ENCODE peak calls at places on chromosomes 16 and 17, in four cellular contexts. D is hepatocyte, G is H1, N is fibroblast of lung. K is an unnamed sample. For H3K79me2 and H3K4me1, the result is how much of the 10 kb centered on the place peaks cover.

GRCh38 chr17:63381101-63381729 is 64.9 kb downstream of the CYB561 start:
- DNase-seq in D (peak), G (no peak), N (peak), K (no peak)

GRCh38 chr16:6111390-6111789 is 1013.8 kb upstream of the EEF2KMT start:
- DNase-seq in D (no peak), G (no peak), N (peak), K (no peak)

GRCh38 chr16:80974649-80975376 is 31.9 kb downstream of the CMC2 start:
- DNase-seq in D (no peak), G (no peak), N (no peak), K (no peak)

GRCh38 chr16:49274936-49275730 is 6.5 kb downstream of the CBLN1 start:
- DNase-seq in D (no peak), G (no peak), N (no peak), K (no peak)

GRCh38 chr17:71600137-71600789 is 520.6 kb upstream of the SOX9 start:
- DNase-seq in D (no peak), G (no peak), N (no peak), K (no peak)

GRCh38 chr16:77540656-77541055 is 105.8 kb upstream of the ADAMTS18 start:
- DNase-seq in D (no peak), G (no peak), N (peak), K (no peak)

GRCh38 chr16:16083421-16084156 is 134.2 kb downstream of the ABCC1 start:
- DNase-seq in D (no peak), G (no peak), N (peak), K (no peak)

GRCh38 chr16:46793841-46794240 is 37.1 kb downstream of the C16orf87 start:
- DNase-seq in D (no peak), G (no peak), N (no peak), K (no peak)

GRCh38 chr16:5944971-5945370 is 847.4 kb upstream of the EEF2KMT start:
- DNase-seq in D (no peak), G (no peak), N (peak), K (no peak)

GRCh38 chr17:57517519-57518342 is 227.4 kb downstream of the CCDC182 start:
- DNase-seq in D (peak), G (no peak), N (no peak), K (no peak)

GRCh38 chr16:11171757-11172299 is 84.2 kb downstream of the SOCS1 start:
- DNase-seq in D (no peak), G (no peak), N (no peak), K (no peak)

GRCh38 chr16:68731569-68732067 is 5.5 kb upstream of the CDH1 start:
- DNase-seq in D (no peak), G (no peak), N (no peak), K (no peak)

GRCh38 chr16:23847938-23848337 is 12.2 kb downstream of the PRKCB start:
- DNase-seq in D (no peak), G (no peak), N (no peak), K (no peak)

GRCh38 chr16:8552487-8553221 is 37.7 kb downstream of the TMEM114 start:
- DNase-seq in D (no peak), G (no peak), N (no peak), K (no peak)

GRCh38 chr16:27232061-27232841 is 28.9 kb downstream of the KDM8 start:
- DNase-seq in D (no peak), G (no peak), N (peak), K (no peak)

GRCh38 chr17:12928736-12929135 is 89.1 kb downstream of the ELAC2 start:
- DNase-seq in D (no peak), G (no peak), N (peak), K (no peak)

GRCh38 chr17:44122825-44123355 is 551 bp downstream of the HDAC5 start:
- DNase-seq in D (no peak), G (no peak), N (no peak), K (no peak)

GRCh38 chr17:72116692-72117469 is 3.9 kb upstream of the SOX9 start:
- DNase-seq in D (peak), G (no peak), N (peak), K (no peak)

GRCh38 chr16:66691234-66691633 is 5.3 kb downstream of the CMTM4 start:
- DNase-seq in D (no peak), G (no peak), N (no peak), K (no peak)

GRCh38 chr17:57530026-57530425 is 215.1 kb downstream of the CCDC182 start:
- DNase-seq in D (no peak), G (no peak), N (no peak), K (no peak)

GRCh38 chr17:8003594-8004181 is 1.3 kb downstream of the GUCY2D start:
- DNase-seq in D (no peak), G (no peak), N (no peak), K (no peak)

GRCh38 chr16:51565149-51565548 is 414.1 kb upstream of the SALL1 start:
- DNase-seq in D (no peak), G (no peak), N (no peak), K (no peak)

GRCh38 chr16:4700380-4700996 is 7.1 kb downstream of the NUDT16L1 start:
- DNase-seq in D (no peak), G (no peak), N (no peak), K (no peak)

GRCh38 chr16:70808371-70808770 is 7.4 kb upstream of the VAC14 start:
- DNase-seq in D (no peak), G (no peak), N (no peak), K (no peak)

GRCh38 chr17:44402564-44403172 is 13.2 kb upstream of the ITGA2B start:
- DNase-seq in D (no peak), G (no peak), N (no peak), K (no peak)

GRCh38 chr16:84955427-84955826 is 55.9 kb downstream of the ZDHHC7 start:
- DNase-seq in D (no peak), G (no peak), N (no peak), K (no peak)

GRCh38 chr16:77332792-77333191 is 102.0 kb downstream of the ADAMTS18 start:
- DNase-seq in D (no peak), G (no peak), N (no peak), K (no peak)

GRCh38 chr16:67546091-67546501 is 16.2 kb upstream of the CTCF start:
- DNase-seq in D (no peak), G (no peak), N (no peak), K (no peak)

GRCh38 chr17:52148969-52149351 is 9.6 kb downstream of the CA10 start:
- DNase-seq in D (no peak), G (no peak), N (peak), K (no peak)

GRCh38 chr16:78543066-78543465 is 443.6 kb downstream of the WWOX start:
- DNase-seq in D (no peak), G (no peak), N (no peak), K (no peak)

GRCh38 chr16:30068750-30069574 is 3.4 kb downstream of the ALDOA start:
- DNase-seq in D (no peak), G (no peak), N (no peak), K (peak)

GRCh38 chr17:28253663-28254062 is 65.3 kb upstream of the TMEM97 start:
- DNase-seq in D (no peak), G (no peak), N (no peak), K (no peak)

GRCh38 chr16:16133943-16134604 is 89.2 kb downstream of the ABCC6 start:
- DNase-seq in D (no peak), G (no peak), N (no peak), K (no peak)

GRCh38 chr16:50050802-50051201 is 15.0 kb upstream of the HEATR3 start:
- DNase-seq in D (no peak), G (no peak), N (no peak), K (no peak)

GRCh38 chr17:76419576-76420245 is 33.2 kb downstream of the UBE2O start:
- DNase-seq in D (no peak), G (no peak), N (no peak), K (no peak)

GRCh38 chr17:75637143-75637538 is 3.9 kb downstream of the SMIM5 start:
- DNase-seq in D (no peak), G (no peak), N (no peak), K (no peak)

GRCh38 chr17:82037113-82037888 is at the start of gene DCXR:
- DNase-seq in D (peak), G (peak), N (peak), K (peak)

GRCh38 chr16:54050281-54051210 is 236.0 kb downstream of the IRX3 start:
- DNase-seq in D (peak), G (no peak), N (peak), K (no peak)

GRCh38 chr16:11914210-11914758 is 1.5 kb downstream of the GSPT1 start:
- DNase-seq in D (no peak), G (no peak), N (peak), K (no peak)

GRCh38 chr16:56421976-56422669 is 3.2 kb downstream of the AMFR start:
- DNase-seq in D (no peak), G (no peak), N (no peak), K (no peak)
- H3K79me2 ChIP-seq in D (half or more), G (under half), N (half or more), K (half or more)

GRCh38 chr17:2087597-2088211 is 32.8 kb downstream of the HIC1 start:
- DNase-seq in D (no peak), G (no peak), N (peak), K (no peak)

GRCh38 chr17:2084766-2085647 is 30.1 kb downstream of the HIC1 start:
- DNase-seq in D (peak), G (no peak), N (peak), K (peak)

GRCh38 chr17:2085648-2085949 is 30.7 kb downstream of the HIC1 start:
- DNase-seq in D (no peak), G (no peak), N (peak), K (no peak)

GRCh38 chr17:2084129-2084765 is 29.3 kb downstream of the HIC1 start:
- DNase-seq in D (peak), G (no peak), N (peak), K (peak)

DNA sequence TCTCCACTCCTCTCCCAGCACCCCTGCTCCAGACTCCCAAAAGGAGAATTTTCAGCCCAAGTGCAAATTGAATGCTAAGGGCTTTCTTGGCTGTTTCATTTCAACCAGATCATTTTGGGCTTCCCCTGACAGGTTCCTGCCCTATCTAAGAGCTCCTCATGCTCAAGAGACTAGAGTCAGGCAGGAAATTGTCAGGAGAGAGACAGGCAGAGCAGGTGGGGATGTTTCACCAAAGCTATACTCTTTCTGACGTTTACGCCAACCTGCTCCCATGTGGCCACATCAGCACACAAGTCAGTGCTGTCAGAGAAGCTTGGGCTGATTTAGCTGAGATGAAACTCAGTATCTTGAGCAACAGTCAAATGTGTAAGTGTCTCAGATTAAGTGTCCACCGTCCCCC is 31.4 kb downstream of the HIC1 start:
- DNase-seq in D (no peak), G (no peak), N (no peak), K (no peak)
- H3K4me1 ChIP-seq in D (half or more), G (under half), N (half or more), K (under half)

GRCh38 chr16:25035494-25036405 is 20.6 kb upstream of the ARHGAP17 start:
- DNase-seq in D (no peak), G (no peak), N (peak), K (no peak)
- H3K79me2 ChIP-seq in D (under half), G (under half), N (under half), K (under half)

GRCh38 chr17:77464988-77465357 is 324.2 kb downstream of the SEC14L1 start:
- DNase-seq in D (no peak), G (no peak), N (no peak), K (no peak)

GRCh38 chr17:77466140-77466539 is 325.4 kb downstream of the SEC14L1 start:
- DNase-seq in D (no peak), G (no peak), N (peak), K (no peak)

GRCh38 chr17:77467513-77467912 is 326.7 kb downstream of the SEC14L1 start:
- DNase-seq in D (no peak), G (no peak), N (no peak), K (no peak)

GRCh38 chr17:77465358-77466041 is 324.7 kb downstream of the SEC14L1 start:
- DNase-seq in D (peak), G (no peak), N (peak), K (no peak)

DNA sequence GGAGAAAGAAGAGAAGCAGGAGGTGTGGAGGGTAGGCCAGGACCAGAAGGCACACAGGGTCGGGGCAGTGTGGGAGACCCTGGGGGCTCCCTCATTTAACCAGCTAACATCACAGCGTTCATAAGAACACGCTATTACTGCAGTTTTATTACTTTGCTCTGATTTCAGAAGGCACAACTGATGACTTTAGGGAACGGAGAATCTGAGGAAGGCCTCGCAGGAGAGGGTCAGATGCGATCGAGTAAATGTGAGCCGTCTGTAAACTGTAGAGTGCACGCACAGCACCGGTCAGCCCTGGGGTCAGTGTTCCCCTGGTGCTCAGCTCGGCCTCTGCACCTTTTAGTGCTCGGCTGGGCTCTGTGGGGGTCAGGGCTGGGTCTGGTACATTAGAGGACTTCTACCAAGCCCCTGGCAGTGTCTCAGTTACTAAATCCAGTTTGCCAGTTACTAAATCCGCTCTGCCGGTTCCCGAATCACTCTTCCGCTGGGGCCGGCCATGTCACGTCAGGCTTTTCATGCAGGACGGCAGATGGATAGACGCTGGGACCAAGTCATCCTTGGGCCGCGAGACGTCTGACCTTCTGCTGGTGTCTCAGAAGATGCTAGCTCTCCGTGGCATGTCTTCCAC is 325.9 kb downstream of the SEC14L1 start:
- DNase-seq in D (no peak), G (no peak), N (no peak), K (no peak)
- H3K4me1 ChIP-seq in D (half or more), G (under half), N (under half), K (under half)